ENCODE peak calls at places on chromosomes 16 and 17, in eight cellular contexts. F, S, O, V, U, Q, B and P are unnamed samples. For H3K4me1 and H3K36me3, the result is how much of the 10 kb centered on the place peaks cover.

GRCh38 chr16:11510178-11510973 is 76.3 kb downstream of the LITAF start:
- DNase-seq in V (no peak), S (no peak), O (no peak), Q (no peak), F (no peak), B (no peak), U (no peak), P (no peak)

GRCh38 chr17:58786586-58787295 is 31.1 kb downstream of the PPM1E start:
- DNase-seq in V (peak), B (peak), S (no peak), F (no peak), Q (no peak), O (peak), U (no peak), P (no peak)

GRCh38 chr17:61394630-61395408 is 4.8 kb upstream of the TBX2 start:
- DNase-seq in U (no peak), S (no peak), V (no peak), F (no peak), Q (no peak), O (no peak), B (no peak), P (no peak)

GRCh38 chr17:8062435-8062806 is 23.6 kb downstream of the ALOX15B start:
- DNase-seq in O (no peak), V (peak), Q (no peak), S (no peak), B (no peak), U (no peak), F (no peak), P (peak)

GRCh38 chr16:87562201-87562600 is 40.1 kb upstream of the JPH3 start:
- DNase-seq in V (no peak), U (no peak), F (no peak), B (no peak), S (no peak), O (no peak), Q (no peak), P (no peak)

GRCh38 chr16:67666032-67666537 is 465 bp downstream of the ENKD1 start:
- DNase-seq in V (no peak), S (no peak), F (no peak), B (peak), O (no peak), U (peak), Q (peak), P (no peak)

GRCh38 chr17:78745407-78746088 is 36.5 kb downstream of the CYTH1 start:
- DNase-seq in S (no peak), V (peak), O (peak), Q (peak), B (no peak), U (no peak), F (no peak), P (no peak)

GRCh38 chr16:31471875-31472558 is at the start of gene TGFB1I1:
- DNase-seq in U (peak), Q (peak), O (no peak), V (peak), S (peak), F (no peak), B (no peak), P (peak)

GRCh38 chr17:30229012-30229411 is 6.5 kb downstream of the SLC6A4 start:
- DNase-seq in Q (no peak), F (no peak), S (peak), U (no peak), V (no peak), O (peak), B (no peak), P (no peak)

GRCh38 chr16:10362077-10362863 is 23.6 kb upstream of the ATF7IP2 start:
- DNase-seq in F (no peak), V (peak), U (no peak), O (peak), Q (no peak), B (no peak), S (no peak), P (no peak)

GRCh38 chr17:81025756-81026155 is 9.2 kb upstream of the BAIAP2 start:
- DNase-seq in Q (peak), V (no peak), O (no peak), F (no peak), B (no peak), S (no peak), U (no peak), P (no peak)

GRCh38 chr16:57347858-57348257 is 10.7 kb upstream of the CCL22 start:
- DNase-seq in F (no peak), B (no peak), O (no peak), S (no peak), Q (no peak), U (no peak), V (no peak), P (no peak)

GRCh38 chr17:65261682-65262636 is 124.8 kb downstream of the RGS9 start:
- DNase-seq in O (no peak), U (no peak), V (peak), B (no peak), F (no peak), S (no peak), Q (no peak), P (no peak)

GRCh38 chr17:57810740-57811632 is 38.9 kb downstream of the MRPS23 start:
- DNase-seq in O (no peak), F (no peak), U (peak), Q (peak), V (peak), B (peak), S (no peak), P (peak)

GRCh38 chr16:46826618-46827017 is 4.4 kb downstream of the C16orf87 start:
- DNase-seq in S (no peak), F (no peak), V (peak), Q (no peak), U (no peak), O (no peak), B (no peak), P (no peak)

GRCh38 chr17:17568772-17569195 is 22.7 kb downstream of the PEMT start:
- DNase-seq in V (peak), B (peak), Q (peak), S (peak), F (no peak), O (peak), U (peak), P (peak)

DNA sequence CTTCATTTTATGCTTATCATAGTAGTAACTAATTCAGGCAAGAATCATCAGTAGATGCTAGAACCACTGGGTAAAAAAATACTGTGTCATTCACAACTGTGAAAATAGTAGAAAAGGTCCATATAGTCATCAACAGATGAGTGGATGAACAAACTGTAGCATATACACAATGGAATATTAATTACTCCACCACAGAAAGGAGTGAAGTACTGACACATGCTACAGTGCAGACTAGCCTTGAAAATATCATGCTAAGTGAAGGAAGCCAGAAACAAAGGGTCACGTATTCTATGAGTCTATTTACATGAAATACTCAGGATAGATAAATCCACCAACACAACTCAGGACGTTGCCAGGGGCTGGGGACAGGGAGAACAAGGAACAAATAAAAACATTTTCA is 13.3 kb downstream of the USP22 start:
- DNase-seq in U (no peak), Q (no peak), S (no peak), F (no peak), V (no peak), B (peak), O (no peak), P (no peak)
- H3K4me1 ChIP-seq in U (half or more), Q (half or more), S (under half), F (half or more), V (under half), B (under half), O (under half), P (under half)

GRCh38 chr16:89272631-89273030 is 55.1 kb downstream of the ZNF778 start:
- DNase-seq in F (no peak), O (no peak), V (no peak), S (no peak), Q (no peak), U (no peak), B (no peak), P (no peak)

GRCh38 chr16:89274561-89275283 is 57.2 kb downstream of the ZNF778 start:
- DNase-seq in S (peak), U (no peak), B (no peak), Q (no peak), O (peak), V (no peak), F (no peak), P (no peak)

GRCh38 chr16:89275837-89276720 is 58.6 kb downstream of the ZNF778 start:
- DNase-seq in O (no peak), S (no peak), B (no peak), V (no peak), U (no peak), F (no peak), Q (no peak), P (no peak)

GRCh38 chr16:89275284-89275584 is 57.7 kb downstream of the ZNF778 start:
- DNase-seq in U (no peak), Q (no peak), B (no peak), V (no peak), O (no peak), S (no peak), F (no peak), P (no peak)

DNA sequence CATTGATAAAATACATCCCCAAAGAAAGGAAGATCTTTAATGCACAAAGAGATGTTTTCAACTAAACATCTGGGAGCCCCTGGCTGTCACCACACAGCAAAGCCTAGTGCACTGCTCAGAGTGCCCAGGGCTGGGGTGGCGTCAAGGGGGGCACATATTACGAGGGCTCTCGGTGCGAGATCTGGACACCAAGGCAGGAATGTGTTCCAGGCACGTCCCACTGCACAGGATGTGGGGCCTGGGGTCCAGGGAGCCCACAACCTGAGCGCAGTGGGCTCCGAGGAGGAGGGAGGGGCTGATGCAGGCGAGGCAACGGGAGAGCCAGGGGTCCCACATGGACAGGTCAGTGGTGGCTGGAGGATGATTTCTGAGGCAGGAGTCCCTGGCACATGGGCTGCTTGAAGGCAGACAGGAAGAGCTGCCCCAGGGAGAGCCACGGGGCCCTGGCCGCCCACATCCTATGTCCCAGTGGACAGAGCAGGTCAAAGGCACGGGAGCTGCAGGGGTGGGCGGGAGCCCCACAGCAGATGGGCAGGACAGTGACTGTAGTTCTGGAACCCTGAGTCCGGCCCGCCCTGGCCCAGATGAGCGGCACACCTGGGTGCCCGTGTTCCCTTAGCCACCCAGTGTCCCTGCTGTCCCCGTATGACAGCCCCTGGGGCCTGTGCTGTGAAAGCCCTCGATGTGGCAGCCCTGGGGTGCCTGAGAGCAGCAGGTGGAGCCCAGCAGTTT is 56.4 kb downstream of the ZNF778 start:
- DNase-seq in F (no peak), V (no peak), S (no peak), Q (no peak), U (no peak), B (no peak), O (no peak), P (no peak)
- H3K36me3 ChIP-seq in F (half or more), V (under half), S (under half), Q (half or more), U (half or more), B (under half), O (under half), P (under half)

GRCh38 chr16:70421473-70422311 is 17.2 kb downstream of the ST3GAL2 start:
- DNase-seq in V (no peak), S (no peak), O (no peak), B (no peak), U (no peak), Q (no peak), F (no peak), P (no peak)
- H3K4me1 ChIP-seq in V (under half), S (under half), O (under half), B (under half), U (half or more), Q (under half), F (under half), P (under half)

GRCh38 chr16:1761751-1762150 is 9.6 kb downstream of the NME3 start:
- DNase-seq in O (no peak), Q (peak), U (no peak), B (no peak), S (no peak), V (no peak), F (no peak), P (no peak)

GRCh38 chr16:1759511-1759910 is 11.8 kb downstream of the NME3 start:
- DNase-seq in U (no peak), Q (peak), F (no peak), S (peak), B (no peak), V (no peak), O (no peak), P (no peak)

GRCh38 chr16:1757714-1758461 is 13.5 kb downstream of the NME3 start:
- DNase-seq in U (no peak), V (no peak), Q (peak), O (peak), F (no peak), B (no peak), S (no peak), P (peak)

GRCh38 chr16:1760911-1761310 is 10.4 kb downstream of the NME3 start:
- DNase-seq in U (no peak), F (no peak), V (no peak), O (no peak), B (no peak), Q (peak), S (no peak), P (no peak)

DNA sequence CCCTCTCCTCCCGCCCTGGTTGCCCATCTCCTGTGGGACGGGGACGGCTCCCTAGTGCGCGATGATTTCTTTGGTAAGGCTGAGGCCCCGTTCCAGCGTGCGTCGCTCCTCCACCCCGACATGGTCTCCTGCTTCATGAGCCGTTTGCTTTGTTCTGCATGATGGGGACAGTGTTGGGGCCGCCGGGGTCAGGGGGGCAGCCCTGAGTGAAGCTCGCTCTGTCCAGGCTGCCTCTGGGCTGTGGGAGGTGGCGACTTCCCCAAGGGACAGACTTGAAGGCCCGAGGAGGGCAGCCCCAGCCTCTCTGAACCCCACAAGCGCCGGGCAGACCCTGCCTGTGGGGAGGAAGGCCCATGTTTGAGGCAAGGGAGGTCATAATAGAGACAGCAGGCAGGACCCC is 12.4 kb downstream of the NME3 start:
- DNase-seq in S (no peak), V (no peak), B (no peak), U (no peak), Q (peak), O (no peak), F (no peak), P (no peak)
- H3K36me3 ChIP-seq in S (under half), V (under half), B (under half), U (half or more), Q (half or more), O (under half), F (under half), P (under half)

GRCh38 chr17:40074175-40074512 is 11.4 kb downstream of the THRA start:
- DNase-seq in V (no peak), O (no peak), F (no peak), Q (peak), U (no peak), S (no peak), B (no peak), P (no peak)
- H3K4me1 ChIP-seq in V (under half), O (under half), F (half or more), Q (half or more), U (half or more), S (half or more), B (half or more), P (half or more)